ENCODE peak calls at places on chromosomes 7 and 10, in nine cellular contexts. O, N, S, H, J, A, X, U and B are unnamed samples.

GRCh38 chr10:113947138-113948011 is 92.9 kb downstream of the NHLRC2 start:
- DNase-seq in O (no peak), N (peak; percentile 57), S (peak; percentile 52), H (no peak), J (no peak), A (no peak), X (peak; percentile 62), U (no peak), B (no peak)

GRCh38 chr10:114022292-114022691 is 21.4 kb upstream of the ADRB1 start:
- DNase-seq in O (peak; percentile 60), N (no peak), S (peak; percentile 8), H (no peak), J (no peak), A (no peak), X (no peak), U (no peak), B (no peak)

GRCh38 chr10:45441791-45442190 is 67.8 kb downstream of the ALOX5 start:
- DNase-seq in O (no peak), N (no peak), S (no peak), H (no peak), J (no peak), A (no peak), X (no peak), U (no peak), B (no peak)

GRCh38 chr10:51371725-51372124 is 297.4 kb downstream of the PRKG1 start:
- DNase-seq in O (no peak), N (no peak), S (no peak), H (no peak), J (no peak), A (no peak), X (no peak), U (no peak), B (no peak)

GRCh38 chr7:112566392-112567324 is 85.9 kb downstream of the LSMEM1 start:
- DNase-seq in O (no peak), N (peak; percentile 42), S (no peak), H (no peak), J (no peak), A (peak; percentile 36), X (no peak), U (peak; percentile 93), B (no peak)

GRCh38 chr7:64885520-64886240 is 17.4 kb upstream of the ZNF273 start:
- DNase-seq in O (no peak), N (no peak), S (no peak), H (no peak), J (no peak), A (no peak), X (no peak), U (no peak), B (no peak)

GRCh38 chr7:140639366-140640053 is 1.1 kb downstream of the DENND2A start:
- DNase-seq in O (peak; percentile 85), N (no peak), S (peak; percentile 63), H (no peak), J (no peak), A (no peak), X (no peak), U (no peak), B (peak; percentile 78)

GRCh38 chr7:86932038-86932512 is 127.4 kb downstream of the ELAPOR2 start:
- DNase-seq in O (peak; percentile 75), N (no peak), S (peak; percentile 97), H (no peak), J (no peak), A (no peak), X (peak; percentile 62), U (no peak), B (peak; percentile 95)

GRCh38 chr10:113620486-113620885 is 43.4 kb downstream of the NRAP start:
- DNase-seq in O (no peak), N (no peak), S (no peak), H (no peak), J (no peak), A (no peak), X (no peak), U (peak; percentile 45), B (no peak)

GRCh38 chr7:134527979-134528371 is 608 bp downstream of the AKR1B10 start:
- DNase-seq in O (peak; percentile 89), N (no peak), S (peak; percentile 83), H (no peak), J (no peak), A (peak; percentile 94), X (peak; percentile 59), U (no peak), B (peak; percentile 91)

GRCh38 chr7:2751086-2751485 is 63.1 kb downstream of the AMZ1 start:
- DNase-seq in O (peak; percentile 38), N (no peak), S (no peak), H (no peak), J (no peak), A (no peak), X (no peak), U (no peak), B (no peak)

GRCh38 chr7:36199329-36199728 is 46.3 kb downstream of the EEPD1 start:
- DNase-seq in O (no peak), N (no peak), S (no peak), H (no peak), J (no peak), A (no peak), X (no peak), U (no peak), B (no peak)

GRCh38 chr7:150778014-150778737 is 22.0 kb downstream of the TMEM176B start:
- DNase-seq in O (no peak), N (no peak), S (no peak), H (no peak), J (no peak), A (no peak), X (no peak), U (no peak), B (no peak)

GRCh38 chr10:123269017-123269552 is 114.9 kb downstream of the BUB3 start:
- DNase-seq in O (no peak), N (no peak), S (no peak), H (no peak), J (no peak), A (no peak), X (no peak), U (peak; percentile 76), B (no peak)

GRCh38 chr10:93481931-93482834 is at the start of gene MYOF:
- DNase-seq in O (peak; percentile 95), N (peak; percentile 83), S (peak; percentile 95), H (peak; percentile 45), J (peak; percentile 90), A (peak; percentile 26), X (peak; percentile 87), U (peak; percentile 51), B (peak; percentile 90)

GRCh38 chr10:126242352-126243260 is 145.7 kb downstream of the ADAM12 start:
- DNase-seq in O (peak; percentile 95), N (peak; percentile 21), S (peak; percentile 61), H (no peak), J (no peak), A (no peak), X (no peak), U (peak; percentile 77), B (peak; percentile 76)